ENCODE peak calls at places on chromosomes 5 and 9, in ten cellular contexts. R, J, L, Y, E, X, T, Z, K and Q are unnamed samples. For H3K4me1, the result is how much of the 10 kb centered on the place peaks cover.

GRCh38 chr5:169142264-169142970 is 158.5 kb downstream of the SLIT3 start:
- DNase-seq in T (no peak), J (no peak), Z (no peak), E (peak), X (no peak), L (peak), Y (no peak), R (no peak), K (no peak), Q (no peak)

GRCh38 chr5:14039576-14039975 is 95.1 kb upstream of the DNAH5 start:
- DNase-seq in J (no peak), T (peak), Y (no peak), R (peak), E (no peak), L (no peak), X (no peak), K (peak), Z (no peak), Q (no peak)

GRCh38 chr5:66828551-66829421 is 232.6 kb downstream of the MAST4 start:
- DNase-seq in K (no peak), Y (peak), E (peak), X (peak), T (peak), R (no peak), Z (no peak), L (peak), J (peak), Q (peak)

GRCh38 chr5:142973932-142974331 is 203.8 kb downstream of the ARHGAP26 start:
- DNase-seq in Y (no peak), X (no peak), T (no peak), J (no peak), L (no peak), K (no peak), E (no peak), R (no peak), Z (no peak), Q (no peak)

GRCh38 chr9:120715331-120715924 is 1.2 kb upstream of the MEGF9 start:
- DNase-seq in T (no peak), R (peak), L (no peak), E (peak), Y (no peak), J (no peak), X (peak), K (no peak), Z (peak), Q (peak)

GRCh38 chr9:120851386-120851922 is 8.7 kb upstream of the PSMD5 start:
- DNase-seq in K (no peak), L (no peak), J (no peak), Y (no peak), E (no peak), T (no peak), X (no peak), R (no peak), Z (no peak), Q (no peak)

GRCh38 chr5:9431496-9432258 is 114.2 kb downstream of the SEMA5A start:
- DNase-seq in T (no peak), L (no peak), E (no peak), J (no peak), Z (no peak), K (no peak), Y (peak), R (no peak), X (no peak), Q (no peak)

GRCh38 chr9:4334439-4334838 is 34.6 kb upstream of the GLIS3 start:
- DNase-seq in Z (no peak), R (peak), L (no peak), K (no peak), J (peak), X (peak), T (peak), Y (peak), E (peak), Q (peak)

GRCh38 chr5:79893485-79893884 is 97.6 kb downstream of the MTX3 start:
- DNase-seq in J (no peak), Z (no peak), E (no peak), K (no peak), R (no peak), T (no peak), L (no peak), Y (no peak), X (no peak), Q (no peak)

GRCh38 chr5:439636-440035 is 3.3 kb upstream of the EXOC3 start:
- DNase-seq in L (no peak), R (no peak), X (peak), J (no peak), Z (no peak), E (no peak), K (no peak), Y (no peak), T (no peak), Q (peak)

GRCh38 chr5:143031781-143032724 is 261.9 kb downstream of the ARHGAP26 start:
- DNase-seq in E (no peak), T (no peak), K (no peak), Z (no peak), Y (peak), X (no peak), L (no peak), J (no peak), R (no peak), Q (no peak)

GRCh38 chr9:6646028-6646636 is 603 bp upstream of the GLDC start:
- DNase-seq in T (no peak), R (no peak), Y (no peak), X (no peak), K (no peak), J (no peak), L (no peak), Z (no peak), E (no peak), Q (no peak)

GRCh38 chr5:9686211-9686610 is 56.1 kb upstream of the TAS2R1 start:
- DNase-seq in L (no peak), J (no peak), E (no peak), K (no peak), X (no peak), Z (no peak), Y (no peak), T (no peak), R (no peak), Q (no peak)

GRCh38 chr5:74402553-74402952 is 238.0 kb downstream of the ENC1 start:
- DNase-seq in T (no peak), L (no peak), R (no peak), X (no peak), J (no peak), Y (no peak), K (no peak), Z (no peak), E (no peak), Q (no peak)

GRCh38 chr5:6686916-6687409 is 26.3 kb upstream of the TENT4A start:
- DNase-seq in L (no peak), Z (no peak), K (no peak), X (no peak), R (no peak), J (peak), E (peak), T (peak), Y (peak), Q (peak)

GRCh38 chr5:159337291-159337974 is 7.1 kb upstream of the IL12B start:
- DNase-seq in L (no peak), K (no peak), X (no peak), R (no peak), J (no peak), Y (no peak), E (no peak), T (peak), Z (no peak), Q (no peak)

GRCh38 chr5:27810458-27810857 is 772.1 kb upstream of the CDH9 start:
- DNase-seq in T (no peak), Z (no peak), K (no peak), R (no peak), E (no peak), J (no peak), L (no peak), Y (no peak), X (no peak), Q (no peak)

DNA sequence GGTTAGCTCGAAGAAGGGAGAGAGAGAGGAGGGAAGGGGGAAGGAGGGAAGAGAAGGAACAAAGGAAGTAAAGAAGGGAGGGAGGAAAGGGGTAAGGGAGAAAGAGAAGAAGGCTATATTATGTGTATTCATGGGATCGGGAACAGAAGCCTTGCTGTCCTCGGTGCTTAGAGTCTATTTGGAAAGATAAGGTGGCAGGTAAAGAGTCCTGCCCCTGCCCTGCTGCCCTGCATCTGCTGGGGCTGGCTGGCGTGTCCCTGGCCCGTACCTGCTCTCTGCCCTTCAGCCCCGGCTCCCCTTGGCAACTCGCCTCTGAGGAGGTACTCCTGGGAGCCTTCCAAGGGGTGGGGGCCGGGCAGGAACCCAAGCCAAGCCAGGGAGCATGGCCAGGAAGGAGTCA is 36.8 kb downstream of the PCDH1 start:
- DNase-seq in Z (peak), R (no peak), J (peak), X (peak), T (no peak), K (no peak), Y (peak), E (peak), L (no peak), Q (peak)
- H3K4me1 ChIP-seq in Z (under half), R (under half), J (under half), X (under half), T (under half), K (under half), Y (under half), E (under half), L (under half), Q (under half)

DNA sequence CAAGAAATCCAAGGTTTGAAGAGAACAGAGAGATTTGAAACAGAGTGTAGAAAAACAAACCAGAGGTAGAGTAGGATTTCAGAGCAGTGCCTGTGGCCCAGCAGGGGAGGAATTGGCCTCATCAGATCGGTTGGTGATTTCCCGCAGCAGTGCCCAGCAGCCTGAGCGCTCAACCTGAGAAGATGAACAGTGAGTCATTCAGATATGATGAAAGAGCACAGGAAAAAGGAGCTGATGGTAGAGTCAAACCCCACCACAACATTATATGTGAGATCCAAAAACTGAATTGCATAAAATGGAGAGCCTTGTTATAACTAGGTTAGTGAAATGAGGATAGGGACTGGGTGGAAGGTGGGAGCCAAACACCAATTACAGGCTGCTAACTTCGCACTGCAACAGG is 248.9 kb downstream of the PIK3R1 start:
- DNase-seq in E (no peak), T (peak), X (no peak), Z (no peak), L (no peak), J (no peak), K (no peak), R (no peak), Y (no peak), Q (no peak)
- H3K4me1 ChIP-seq in E (under half), T (under half), X (under half), Z (under half), L (under half), J (under half), K (under half), R (under half), Y (under half), Q (under half)

GRCh38 chr5:83363111-83363510 is 108.4 kb upstream of the VCAN start:
- DNase-seq in Z (no peak), Y (no peak), R (no peak), E (no peak), J (no peak), K (no peak), L (no peak), X (no peak), T (no peak), Q (no peak)
- H3K4me1 ChIP-seq in Z (under half), Y (under half), R (under half), E (under half), J (under half), K (under half), L (under half), X (under half), T (under half), Q (under half)

GRCh38 chr5:134534726-134535110 is 9.2 kb downstream of the JADE2 start:
- DNase-seq in Y (no peak), L (no peak), X (no peak), T (no peak), R (no peak), Z (no peak), E (no peak), J (no peak), K (no peak), Q (no peak)

GRCh38 chr5:134534058-134534725 is 8.7 kb downstream of the JADE2 start:
- DNase-seq in X (no peak), E (no peak), Y (no peak), Z (no peak), L (no peak), R (no peak), T (no peak), K (no peak), J (no peak), Q (no peak)

GRCh38 chr5:134538296-134538695 is 12.8 kb downstream of the JADE2 start:
- DNase-seq in T (no peak), E (no peak), Z (no peak), R (no peak), Y (no peak), J (no peak), L (no peak), K (no peak), X (no peak), Q (no peak)

GRCh38 chr5:134537297-134537696 is 11.8 kb downstream of the JADE2 start:
- DNase-seq in E (no peak), Z (no peak), J (no peak), X (no peak), L (no peak), R (no peak), K (no peak), Y (no peak), T (no peak), Q (no peak)

GRCh38 chr5:134536876-134537275 is 11.4 kb downstream of the JADE2 start:
- DNase-seq in K (no peak), E (no peak), J (no peak), L (no peak), Z (no peak), Y (no peak), T (no peak), R (no peak), X (no peak), Q (no peak)
- H3K4me1 ChIP-seq in K (under half), E (under half), J (under half), L (under half), Z (under half), Y (under half), T (under half), R (under half), X (under half), Q (under half)

GRCh38 chr9:91098203-91098602 is 263.5 kb downstream of the AUH start:
- DNase-seq in E (no peak), Z (no peak), X (no peak), R (no peak), Y (no peak), K (no peak), T (no peak), L (no peak), J (no peak), Q (no peak)

GRCh38 chr9:91102269-91102668 is 259.4 kb downstream of the AUH start:
- DNase-seq in Z (no peak), J (no peak), X (no peak), Y (no peak), K (no peak), T (no peak), L (no peak), R (no peak), E (no peak), Q (no peak)

GRCh38 chr9:91101598-91102168 is 260.0 kb downstream of the AUH start:
- DNase-seq in K (no peak), J (no peak), E (peak), R (no peak), L (no peak), Z (no peak), T (no peak), Y (peak), X (peak), Q (no peak)

GRCh38 chr9:91099471-91099870 is 262.2 kb downstream of the AUH start:
- DNase-seq in E (no peak), X (no peak), Z (no peak), Y (no peak), J (no peak), L (no peak), T (no peak), R (no peak), K (no peak), Q (no peak)

GRCh38 chr9:91100878-91101450 is 260.8 kb downstream of the AUH start:
- DNase-seq in K (no peak), Y (no peak), E (no peak), J (no peak), L (no peak), R (no peak), Z (no peak), X (no peak), T (no peak), Q (peak)
- H3K4me1 ChIP-seq in K (under half), Y (under half), E (under half), J (under half), L (under half), R (under half), Z (under half), X (under half), T (under half), Q (under half)

GRCh38 chr5:172770374-172770674 is 671 bp downstream of the DUSP1 start:
- DNase-seq in K (no peak), E (no peak), X (no peak), Y (no peak), L (no peak), R (no peak), J (no peak), T (no peak), Z (peak), Q (no peak)
- H3K4me1 ChIP-seq in K (half or more), E (half or more), X (under half), Y (under half), L (under half), R (under half), J (under half), T (half or more), Z (under half), Q (under half)

GRCh38 chr9:89314955-89315354 is 3.3 kb upstream of the SECISBP2 start:
- DNase-seq in R (no peak), J (no peak), Z (no peak), X (no peak), E (no peak), L (no peak), T (no peak), K (no peak), Y (no peak), Q (no peak)
- H3K4me1 ChIP-seq in R (under half), J (under half), Z (under half), X (under half), E (under half), L (under half), T (under half), K (under half), Y (under half), Q (under half)

DNA sequence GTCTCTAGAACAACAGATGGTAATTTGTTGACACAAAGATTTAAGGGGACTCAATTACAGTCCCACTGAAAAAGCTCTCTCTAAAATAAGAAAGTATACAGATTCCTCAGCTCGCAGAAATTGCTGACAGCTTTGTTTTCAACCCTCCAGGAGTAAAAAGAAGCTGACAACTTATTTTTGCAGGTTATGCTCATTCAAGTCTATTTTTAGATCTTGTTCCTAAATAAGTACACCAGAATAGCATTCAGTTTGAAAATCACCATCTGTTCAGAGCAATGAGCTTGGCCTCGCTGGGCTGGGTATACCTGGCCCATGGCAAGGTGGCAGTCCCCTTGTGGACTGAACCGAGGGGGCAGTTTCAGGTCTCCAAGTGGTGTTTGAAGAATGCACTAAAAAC is 169.3 kb downstream of the AUH start:
- DNase-seq in E (peak), X (no peak), Z (no peak), R (no peak), Y (no peak), L (no peak), J (peak), T (no peak), K (no peak), Q (no peak)
- H3K4me1 ChIP-seq in E (under half), X (under half), Z (under half), R (under half), Y (under half), L (under half), J (under half), T (under half), K (under half), Q (under half)

DNA sequence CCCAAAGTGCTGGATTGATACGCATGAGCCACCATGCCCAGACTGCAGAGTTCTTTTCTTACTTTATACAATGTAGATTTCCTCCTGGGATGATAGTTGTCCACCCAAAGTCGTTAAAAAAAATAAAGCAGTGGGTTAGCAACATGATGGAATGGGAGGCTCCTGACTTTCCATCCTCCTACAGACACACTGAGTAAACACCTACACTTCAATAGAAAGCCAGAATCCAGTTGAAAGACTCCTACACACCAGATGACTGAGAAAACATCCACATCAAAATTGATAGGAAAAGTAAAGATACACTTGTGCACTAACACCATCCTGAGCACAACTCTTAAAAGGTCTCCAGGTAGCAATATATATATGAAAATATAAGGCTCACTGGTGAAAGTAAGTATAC is 95.0 kb upstream of the TUT7 start:
- DNase-seq in J (no peak), R (no peak), Z (no peak), E (no peak), X (no peak), Y (no peak), L (no peak), T (no peak), K (no peak), Q (no peak)
- H3K4me1 ChIP-seq in J (under half), R (under half), Z (under half), E (under half), X (under half), Y (under half), L (under half), T (under half), K (under half), Q (under half)